ENCODE peak calls at places on chromosomes 5 and 9, in five cellular contexts. W is IMR-90, X is mesenchymal stem cell, Q is H1, L is trophoblast cell. R is an unnamed sample.

GRCh38 chr9:137163101-137163661 is 6.7 kb downstream of the LRRC26 start:
- DNase-seq in W (no peak), X (peak; percentile 16), Q (peak; percentile 70), L (no peak), R (no peak)

GRCh38 chr5:360277-361027 is 38.9 kb downstream of the AHRR start:
- DNase-seq in W (no peak), X (no peak), Q (no peak), L (peak; percentile 25), R (no peak)

GRCh38 chr5:82676663-82677062 is 398.5 kb upstream of the RPS23 start:
- DNase-seq in W (no peak), X (no peak), Q (no peak), L (no peak), R (no peak)

GRCh38 chr5:150522504-150523464 is 14.9 kb downstream of the NDST1 start:
- DNase-seq in W (no peak), X (no peak), Q (no peak), L (no peak), R (no peak)

GRCh38 chr5:129899454-129899853 is 4.8 kb upstream of the CHSY3 start:
- DNase-seq in W (peak; percentile 6), X (peak; percentile 47), Q (no peak), L (peak; percentile 41), R (no peak)

GRCh38 chr5:89595065-89595464 is 712.1 kb upstream of the MEF2C start:
- DNase-seq in W (no peak), X (no peak), Q (no peak), L (no peak), R (no peak)

GRCh38 chr9:132451276-132451675 is 41.3 kb downstream of the CFAP77 start:
- DNase-seq in W (no peak), X (no peak), Q (no peak), L (no peak), R (no peak)

GRCh38 chr9:130867556-130867955 is 29.1 kb downstream of the QRFP start:
- DNase-seq in W (no peak), X (no peak), Q (no peak), L (no peak), R (no peak)

GRCh38 chr9:81097167-81097566 is 592.2 kb downstream of the TLE1 start:
- DNase-seq in W (no peak), X (no peak), Q (no peak), L (no peak), R (no peak)

GRCh38 chr5:163005949-163006348 is 431.4 kb upstream of the CCNG1 start:
- DNase-seq in W (no peak), X (no peak), Q (no peak), L (no peak), R (no peak)

GRCh38 chr5:149423287-149424268 is 44.5 kb upstream of the IL17B start:
- DNase-seq in W (peak; percentile 85), X (peak; percentile 88), Q (no peak), L (no peak), R (no peak)

GRCh38 chr9:38075272-38075671 is 6.2 kb upstream of the SHB start:
- DNase-seq in W (no peak), X (no peak), Q (no peak), L (no peak), R (no peak)

GRCh38 chr9:92071634-92072033 is 43.6 kb downstream of the SPTLC1 start:
- DNase-seq in W (no peak), X (no peak), Q (no peak), L (no peak), R (no peak)

GRCh38 chr5:35778259-35778769 is 78.4 kb upstream of the IL7R start:
- DNase-seq in W (no peak), X (no peak), Q (no peak), L (no peak), R (no peak)

GRCh38 chr9:82531795-82532194 is 531.1 kb downstream of the RASEF start:
- DNase-seq in W (no peak), X (no peak), Q (no peak), L (no peak), R (no peak)

GRCh38 chr5:180133971-180134508 is 62.5 kb upstream of the RNF130 start:
- DNase-seq in W (no peak), X (no peak), Q (peak; percentile 33), L (no peak), R (no peak)

GRCh38 chr9:37913480-37914153 is 9.7 kb upstream of the SLC25A51 start:
- DNase-seq in W (peak; percentile 72), X (peak; percentile 85), Q (peak; percentile 99), L (peak; percentile 95), R (peak; percentile 90)

GRCh38 chr5:171342362-171343111 is 33.5 kb downstream of the TLX3 start:
- DNase-seq in W (peak; percentile 71), X (peak; percentile 71), Q (peak; percentile 56), L (peak; percentile 86), R (no peak)

GRCh38 chr5:73693573-73694061 is 67.6 kb downstream of the ARHGEF28 start:
- DNase-seq in W (peak; percentile 49), X (peak; percentile 42), Q (no peak), L (peak; percentile 7), R (no peak)

GRCh38 chr9:119218293-119218692 is 150.9 kb downstream of the BRINP1 start:
- DNase-seq in W (no peak), X (no peak), Q (no peak), L (no peak), R (no peak)

GRCh38 chr5:73299017-73299630 is 126.1 kb downstream of the TMEM174 start:
- DNase-seq in W (no peak), X (peak; percentile 48), Q (peak; percentile 77), L (peak; percentile 21), R (peak; percentile 64)

GRCh38 chr9:135604437-135605237 is 34.7 kb downstream of the GLT6D1 start:
- DNase-seq in W (no peak), X (no peak), Q (peak; percentile 47), L (no peak), R (no peak)

GRCh38 chr5:133423618-133424282 is 188.6 kb downstream of the FSTL4 start:
- DNase-seq in W (peak; percentile 12), X (peak; percentile 35), Q (peak; percentile 97), L (peak; percentile 86), R (peak; percentile 70)

GRCh38 chr9:98410185-98410697 is 154.8 kb upstream of the TBC1D2 start:
- DNase-seq in W (peak; percentile 80), X (peak; percentile 65), Q (no peak), L (peak; percentile 64), R (peak; percentile 31)

GRCh38 chr5:93717162-93717561 is 24.2 kb downstream of the POU5F2 start:
- DNase-seq in W (peak; percentile 28), X (peak; percentile 19), Q (no peak), L (no peak), R (no peak)

GRCh38 chr9:137302176-137303030 is at the start of gene NRARP:
- DNase-seq in W (peak; percentile 64), X (peak; percentile 72), Q (peak; percentile 94), L (peak; percentile 77), R (peak; percentile 86)

GRCh38 chr5:172897691-172898512 is 61.3 kb upstream of the RPL26L1 start:
- DNase-seq in W (peak; percentile 97), X (peak; percentile 98), Q (no peak), L (no peak), R (peak; percentile 47)

GRCh38 chr9:128992995-128993394 is 35.1 kb downstream of the SH3GLB2 start:
- DNase-seq in W (no peak), X (peak; percentile 11), Q (no peak), L (peak; percentile 20), R (no peak)

GRCh38 chr5:159773062-159773924 is 143.0 kb upstream of the ADRA1B start:
- DNase-seq in W (peak; percentile 90), X (peak; percentile 93), Q (peak; percentile 71), L (peak; percentile 61), R (peak; percentile 37)

GRCh38 chr9:35079041-35079425 is 709 bp downstream of the FANCG start:
- DNase-seq in W (no peak), X (no peak), Q (no peak), L (no peak), R (no peak)
- H3K4me3 ChIP-seq in W (peak overlapping the region; percentile 78), X (peak overlapping the region; percentile 83), Q (peak overlapping the region; percentile 72), L (peak overlapping the region; percentile 84), R (peak overlapping the region; percentile 87)

DNA sequence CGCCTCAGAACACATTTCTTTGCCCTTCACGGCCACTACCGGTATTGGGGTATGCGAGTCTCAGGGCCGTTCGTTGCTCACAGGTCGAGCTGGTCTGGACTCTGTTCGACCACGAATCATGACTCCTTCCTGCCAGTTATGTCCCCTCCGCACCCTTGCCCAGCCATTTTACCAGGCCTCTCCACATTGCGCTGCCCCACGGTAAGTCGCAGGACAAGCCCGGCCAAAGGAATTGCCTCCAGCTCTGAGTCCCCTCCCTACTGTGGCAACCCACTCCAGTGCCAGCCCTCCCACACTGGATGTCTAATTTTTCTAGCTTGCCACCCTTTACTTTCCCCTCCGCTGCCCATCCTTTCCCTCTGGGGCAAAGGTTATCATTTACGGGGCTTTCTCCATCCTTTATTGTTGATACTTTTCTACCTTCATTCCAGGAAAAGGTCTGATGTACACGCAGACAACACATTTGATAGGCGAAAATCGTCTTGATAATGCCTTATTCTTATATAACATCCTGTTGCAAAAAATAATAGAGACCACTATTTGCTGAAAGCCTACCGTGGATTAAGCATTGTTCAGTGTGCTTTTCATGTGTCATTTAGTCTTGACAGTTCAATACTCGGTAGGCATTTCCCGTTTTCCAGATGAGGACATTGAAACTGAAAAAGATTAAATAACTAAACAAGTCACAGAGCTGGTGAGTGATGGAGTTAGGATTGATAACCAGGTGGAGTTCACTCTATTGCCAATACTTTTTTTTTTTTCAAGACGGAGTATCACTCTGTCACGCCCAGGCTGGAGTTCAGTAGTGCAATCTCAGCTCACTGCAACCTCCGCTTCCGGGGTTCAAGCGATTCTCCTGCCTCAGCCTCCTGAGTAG is 958 bp upstream of the HSPA5 start:
- DNase-seq in W (no peak), X (no peak), Q (no peak), L (peak; percentile 36), R (no peak)
- H4K91ac ChIP-seq in W (peak overlapping the region; percentile 99), X (peak overlapping the region; percentile 91), Q (peak overlapping the region; percentile 99), L (peak overlapping the region; percentile 99), R (no peak overlapping the region)

DNA sequence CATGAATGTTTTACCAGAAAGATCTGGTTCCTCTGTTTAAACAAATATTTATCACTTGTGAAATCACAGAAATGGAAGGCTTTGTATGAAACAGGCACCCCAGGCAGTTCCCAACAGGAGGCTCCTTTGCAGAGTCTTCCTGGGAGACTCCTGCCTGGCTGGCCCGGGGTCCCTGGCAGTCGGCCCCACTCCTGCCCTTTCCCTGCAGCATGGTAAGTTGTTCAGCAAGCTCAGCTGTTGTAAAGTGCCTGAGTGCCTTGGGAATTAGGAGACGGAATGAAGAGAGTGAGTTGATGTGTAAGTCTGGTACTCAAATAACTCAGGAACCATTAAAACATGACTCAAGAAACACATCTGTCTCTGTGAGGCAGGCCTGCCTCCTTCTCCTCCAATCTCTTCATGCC is 17.5 kb upstream of the LHFPL2 start:
- DNase-seq in W (peak; percentile 63), X (peak; percentile 36), Q (no peak), L (no peak), R (no peak)
- H2BK5ac ChIP-seq in W (no peak overlapping the region), X (no peak overlapping the region), Q (no peak overlapping the region), L (no peak overlapping the region), R (no peak overlapping the region)

DNA sequence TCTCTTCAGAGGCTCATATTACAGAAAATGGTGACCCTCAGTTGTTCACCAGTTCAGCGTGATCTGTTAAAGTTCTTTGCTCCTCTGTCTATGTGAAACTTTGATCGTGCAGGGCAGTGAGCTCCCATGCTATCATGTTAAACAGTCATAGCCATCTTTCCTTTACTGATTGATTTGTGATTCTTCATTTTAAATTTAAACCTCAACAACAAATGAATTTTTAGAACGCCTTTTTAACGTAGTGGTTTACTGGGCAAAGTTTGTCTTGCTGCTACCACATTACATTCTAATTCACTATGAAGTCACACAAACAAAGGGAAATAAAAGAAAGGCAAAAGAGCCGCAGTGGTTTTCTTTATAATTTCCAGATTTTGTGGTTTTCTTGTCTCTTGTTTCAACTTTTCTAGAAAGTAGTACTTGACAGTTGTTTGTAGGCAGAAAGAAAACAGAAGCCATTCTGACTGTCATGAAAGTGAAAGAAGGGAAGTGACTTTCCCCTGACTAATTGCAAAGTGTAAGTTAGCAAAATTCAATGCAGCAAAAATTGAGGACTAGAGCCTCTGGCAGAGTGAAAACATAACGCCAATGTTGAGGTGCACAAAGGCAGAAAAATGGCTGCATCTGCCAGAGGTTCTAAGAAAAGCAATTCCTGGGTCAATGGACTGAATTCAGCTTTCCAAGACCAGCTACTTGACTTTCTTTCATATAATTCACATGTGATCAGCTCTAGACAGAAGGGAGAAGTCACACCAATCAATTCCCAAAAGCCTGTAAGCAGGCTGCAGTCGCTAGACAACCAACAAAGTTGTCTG is 7.0 kb upstream of the IFNA6 start:
- DNase-seq in W (no peak), X (peak; percentile 57), Q (no peak), L (no peak), R (no peak)
- H3K4me3 ChIP-seq in W (no peak overlapping the region), X (no peak overlapping the region), Q (no peak overlapping the region), L (no peak overlapping the region), R (no peak overlapping the region)

R was measured in neuronal stem cell.